ENCODE peak calls at places on chromosome 18, in four cellular contexts. C is progenitor cell of endocrine pancreas, O is WTC11, J is GM12865. G is an unnamed sample.

GRCh38 chr18:10247402-10248117 is 206.9 kb upstream of the APCDD1 start:
- DNase-seq in J (no peak), C (no peak), O (no peak), G (no peak)

GRCh38 chr18:44943201-44943881 is 262.7 kb downstream of the SETBP1 start:
- DNase-seq in O (peak; percentile 55), J (no peak), C (no peak), G (no peak)

GRCh38 chr18:2324459-2324858 is 246.8 kb downstream of the METTL4 start:
- DNase-seq in J (no peak), C (no peak), O (no peak), G (no peak)

GRCh38 chr18:73774836-73775509 is 372.7 kb downstream of the FBXO15 start:
- DNase-seq in C (no peak), O (peak; percentile 36), J (no peak), G (no peak)

GRCh38 chr18:23479829-23480505 is 23.3 kb upstream of the RMC1 start:
- DNase-seq in O (no peak), C (no peak), J (no peak), G (no peak)

GRCh38 chr18:9058426-9058825 is 44.1 kb upstream of the NDUFV2 start:
- DNase-seq in C (no peak), O (no peak), J (no peak), G (no peak)

GRCh38 chr18:29383311-29384273 is 1206.7 kb upstream of the CDH2 start:
- DNase-seq in C (no peak), O (no peak), J (no peak), G (no peak)

GRCh38 chr18:58419587-58420199 is 209.2 kb downstream of the ALPK2 start:
- DNase-seq in J (no peak), O (no peak), C (no peak), G (no peak)

GRCh38 chr18:24395049-24395780 is 2.4 kb downstream of the OSBPL1A start:
- DNase-seq in C (no peak), O (no peak), J (no peak), G (no peak)

GRCh38 chr18:3875961-3876360 is 426.0 kb downstream of the TGIF1 start:
- DNase-seq in C (no peak), O (no peak), J (no peak), G (no peak)

GRCh38 chr18:57004366-57005121 is 142.3 kb upstream of the BOD1L2 start:
- DNase-seq in C (no peak), O (no peak), J (peak; percentile 72), G (no peak)

GRCh38 chr18:36323421-36323820 is 25.9 kb downstream of the FHOD3 start:
- DNase-seq in C (no peak), J (no peak), O (no peak), G (no peak)

GRCh38 chr18:5057348-5058012 is 139.6 kb downstream of the AKAIN1 start:
- DNase-seq in C (peak; percentile 53), O (peak; percentile 79), J (peak; percentile 77), G (peak; percentile 35)

GRCh38 chr18:24014986-24015896 is 687 bp downstream of the TTC39C start:
- DNase-seq in C (no peak), O (peak; percentile 51), J (peak; percentile 60), G (peak; percentile 25)

GRCh38 chr18:5237083-5237722 is 40.1 kb upstream of the AKAIN1 start:
- DNase-seq in J (peak; percentile 29), C (no peak), O (peak; percentile 14), G (no peak)

GRCh38 chr18:37710731-37711130 is 145.1 kb upstream of the CELF4 start:
- DNase-seq in C (no peak), J (no peak), O (no peak), G (no peak)

GRCh38 chr18:48913201-48913600 is 37.6 kb downstream of the SMAD7 start:
- DNase-seq in C (no peak), O (no peak), J (peak; percentile 60), G (no peak)

GRCh38 chr18:43161528-43161927 is 46.0 kb upstream of the RIT2 start:
- DNase-seq in O (no peak), C (no peak), J (no peak), G (no peak)

GRCh38 chr18:29874519-29875098 is 1167.9 kb downstream of the DSC3 start:
- DNase-seq in C (peak; percentile 29), J (peak; percentile 37), O (peak; percentile 14), G (no peak)

GRCh38 chr18:41870817-41871216 is 84.2 kb upstream of the PIK3C3 start:
- DNase-seq in C (no peak), O (no peak), J (no peak), G (no peak)

GRCh38 chr18:34624551-34624950 is 85.5 kb upstream of the DTNA start:
- DNase-seq in O (no peak), C (no peak), J (no peak), G (no peak)

GRCh38 chr18:78448106-78448505 is 531.5 kb upstream of the SALL3 start:
- DNase-seq in O (peak; percentile 34), J (no peak), C (no peak), G (no peak)

GRCh38 chr18:33326975-33327374 is 113.5 kb downstream of the CCDC178 start:
- DNase-seq in C (no peak), J (no peak), O (no peak), G (no peak)

GRCh38 chr18:47250415-47251046 is 929 bp downstream of the SKOR2 start:
- DNase-seq in J (no peak), C (no peak), O (no peak), G (no peak)
- TF ChIP-seq CTCF in J (no peak), C (no peak), O (no peak), G (no peak)

DNA sequence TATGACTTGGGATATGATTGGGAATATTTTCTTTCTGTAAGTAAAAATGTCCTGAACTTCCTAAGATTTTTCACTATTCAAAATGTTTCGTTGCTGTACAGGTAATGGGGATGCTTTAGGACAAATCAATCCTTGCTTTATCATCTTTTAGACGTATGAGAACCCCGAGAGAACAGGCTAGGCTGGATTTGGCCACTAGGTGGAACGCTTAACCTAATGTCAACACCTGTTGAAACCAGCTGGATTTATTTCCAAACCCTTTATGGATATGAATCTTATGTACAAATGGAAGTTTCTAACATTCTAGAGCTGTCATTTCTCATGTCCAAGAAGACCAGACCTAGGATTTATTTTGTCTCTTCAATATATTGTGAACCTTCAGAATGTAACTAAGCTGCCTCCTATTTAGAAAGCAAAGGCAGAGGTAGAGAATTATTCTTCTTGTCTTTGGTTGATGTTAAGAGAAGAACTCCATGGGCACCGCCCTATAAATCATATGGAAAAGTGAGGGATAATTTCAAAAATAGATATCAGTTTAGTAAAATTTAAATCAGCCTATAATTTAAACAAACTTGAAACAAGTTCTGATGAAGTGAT is 96.7 kb downstream of the PMAIP1 start:
- DNase-seq in O (peak; percentile 49), C (peak; percentile 29), J (peak; percentile 48), G (no peak)
- TF ChIP-seq CTCF in O (peak; percentile 59), C (peak; percentile 81), J (peak; percentile 72), G (peak; percentile 72)

GRCh38 chr18:31686572-31686971 is 2.2 kb upstream of the B4GALT6 start:
- DNase-seq in O (no peak), C (no peak), J (no peak), G (no peak)

GRCh38 chr18:31687016-31687415 is 2.6 kb upstream of the B4GALT6 start:
- DNase-seq in O (no peak), J (no peak), C (no peak), G (no peak)

GRCh38 chr18:31688601-31689000 is 4.2 kb upstream of the B4GALT6 start:
- DNase-seq in C (no peak), O (no peak), J (no peak), G (no peak)

GRCh38 chr18:31685097-31686082 is 1.0 kb upstream of the B4GALT6 start:
- DNase-seq in J (peak; percentile 95), C (peak; percentile 77), O (peak; percentile 85), G (peak; percentile 85)

DNA sequence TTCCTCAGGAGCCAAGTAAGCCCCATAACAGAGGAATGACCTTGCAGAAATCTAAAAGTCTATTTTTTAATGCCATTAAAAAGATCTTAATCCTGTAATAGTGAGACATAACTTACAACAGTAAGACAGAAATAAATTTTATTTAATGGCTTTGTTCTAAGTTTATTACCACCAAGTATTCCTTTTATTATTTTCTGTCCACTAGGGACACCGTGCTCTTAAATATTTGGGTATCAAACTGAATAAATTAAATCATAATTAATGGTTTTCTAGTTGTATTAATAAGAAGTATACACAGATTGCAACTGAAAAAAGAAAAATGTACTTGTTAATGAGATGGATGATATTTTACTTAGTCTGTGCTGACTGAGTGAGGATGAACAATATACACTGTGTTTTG is 3.1 kb upstream of the B4GALT6 start:
- DNase-seq in J (no peak), C (no peak), O (no peak), G (no peak)
- TF ChIP-seq CTCF in J (no peak), C (peak; percentile 27), O (no peak), G (peak; percentile 56)

DNA sequence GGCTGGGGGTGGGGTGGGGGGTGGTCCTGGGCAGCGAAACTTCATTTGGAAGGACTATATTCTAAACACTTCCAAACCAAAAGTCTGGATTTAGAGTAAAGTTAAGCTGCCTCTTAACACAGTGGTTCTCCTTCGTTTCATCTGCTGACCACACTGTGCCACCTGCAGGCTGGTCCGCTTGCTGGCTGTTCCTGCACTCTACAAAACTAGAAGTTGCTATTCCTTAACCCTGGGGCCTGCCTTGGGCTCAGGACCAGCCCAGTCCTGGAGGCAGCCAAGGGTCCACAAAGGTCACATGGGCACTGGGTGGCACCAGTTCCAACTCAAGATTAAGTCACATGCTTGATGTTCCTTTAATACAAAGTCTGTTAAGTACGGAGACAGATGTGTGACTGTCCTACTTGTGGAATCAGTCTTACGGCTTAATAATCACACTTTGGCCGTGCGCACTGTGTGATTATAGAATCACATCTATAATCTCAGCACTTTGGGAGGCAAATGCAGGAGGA is 195.4 kb downstream of the FAM210A start:
- DNase-seq in J (peak; percentile 41), O (peak; percentile 49), C (no peak), G (no peak)
- TF ChIP-seq CTCF in J (peak; percentile 38), O (no peak), C (peak; percentile 43), G (no peak)

GRCh38 chr18:21509062-21509461 is 91.4 kb downstream of the ESCO1 start:
- DNase-seq in C (no peak), J (no peak), O (no peak), G (no peak)
- TF ChIP-seq CTCF in C (no peak), J (no peak), O (no peak), G (no peak)

GRCh38 chr18:40048886-40049650 is 1906.0 kb upstream of the PIK3C3 start:
- DNase-seq in O (no peak), C (no peak), J (no peak), G (no peak)

GRCh38 chr18:40046596-40046995 is 1908.4 kb upstream of the PIK3C3 start:
- DNase-seq in O (no peak), J (no peak), C (no peak), G (no peak)

DNA sequence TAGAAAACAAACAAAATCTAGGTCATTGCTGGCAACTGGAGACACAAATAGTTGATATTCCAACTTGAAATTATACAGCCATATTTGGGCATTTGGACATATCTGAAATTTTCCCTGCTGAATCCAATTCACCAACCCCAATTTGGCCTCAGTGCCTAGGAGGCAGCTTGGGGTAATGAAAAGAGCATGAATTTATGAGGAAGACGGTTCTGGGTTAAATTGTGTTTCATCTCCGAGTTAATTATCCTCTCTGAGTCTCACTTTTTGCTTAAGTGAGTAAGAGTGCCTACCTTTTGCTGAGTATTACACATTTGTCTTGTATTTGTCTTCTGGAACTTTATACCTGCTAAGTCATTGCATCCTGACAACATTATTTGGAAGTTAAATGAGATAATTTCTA is 1906.8 kb upstream of the PIK3C3 start:
- DNase-seq in C (no peak), J (no peak), O (no peak), G (no peak)
- TF ChIP-seq CTCF in C (no peak), J (no peak), O (no peak), G (no peak)

GRCh38 chr18:7567487-7568425 is 640 bp downstream of the PTPRM start:
- DNase-seq in O (peak; percentile 58), J (no peak), C (peak; percentile 53), G (peak; percentile 74)
- TF ChIP-seq CTCF in O (no peak), J (no peak), C (no peak), G (no peak)

G was measured in mesothelial cell of epicardium.